ENCODE peak calls at places on chromosomes 4 and X, in seven cellular contexts. A, H, B, Z, R, P and O are unnamed samples.

GRCh38 chr4:159175165-159175988 is 72.5 kb downstream of the RAPGEF2 start:
- DNase-seq in P (peak), Z (no peak), R (peak), H (peak), B (peak), A (peak), O (peak)

GRCh38 chr4:165709973-165710526 is 163.0 kb upstream of the TLL1 start:
- DNase-seq in A (no peak), Z (no peak), H (no peak), P (no peak), R (no peak), B (peak), O (no peak)

GRCh38 chrX:10619311-10620015 is 922 bp downstream of the MID1 start:
- DNase-seq in R (peak), B (no peak), Z (no peak), P (peak), H (peak), A (peak), O (no peak)

GRCh38 chr4:1535926-1536578 is 129.8 kb upstream of the NKX1-1 start:
- DNase-seq in Z (no peak), A (no peak), B (no peak), H (no peak), P (no peak), R (no peak), O (no peak)

GRCh38 chr4:76011700-76012387 is 4.5 kb upstream of the CXCL9 start:
- DNase-seq in B (peak), P (peak), R (peak), A (no peak), Z (no peak), H (peak), O (no peak)

GRCh38 chr4:109815151-109816081 is at the start of gene GAR1:
- DNase-seq in P (peak), B (peak), H (peak), A (peak), Z (peak), R (peak), O (peak)

GRCh38 chr4:103719320-103720204 is at the start of gene TACR3:
- DNase-seq in R (peak), B (peak), A (no peak), H (no peak), Z (no peak), P (no peak), O (no peak)

GRCh38 chrX:15653961-15654360 is 10.6 kb downstream of the CLTRN start:
- DNase-seq in Z (no peak), A (no peak), R (no peak), B (no peak), H (no peak), P (no peak), O (no peak)

GRCh38 chr4:85514783-85515182 is 39.8 kb downstream of the ARHGAP24 start:
- DNase-seq in Z (no peak), B (no peak), R (no peak), H (no peak), P (no peak), A (no peak), O (no peak)

GRCh38 chr4:103443324-103443723 is 245.2 kb upstream of the CENPE start:
- DNase-seq in B (peak), H (no peak), P (no peak), R (no peak), A (no peak), Z (no peak), O (no peak)

GRCh38 chrX:46488712-46489111 is 56.5 kb downstream of the ZNF674 start:
- DNase-seq in A (no peak), P (no peak), Z (no peak), B (no peak), H (no peak), R (no peak), O (no peak)

GRCh38 chrX:147850875-147851274 is 60.8 kb upstream of the FMR1 start:
- DNase-seq in B (no peak), A (no peak), Z (no peak), P (no peak), R (no peak), H (no peak), O (no peak)

GRCh38 chr4:48970471-48970921 is 15.6 kb upstream of the CWH43 start:
- DNase-seq in A (no peak), H (no peak), Z (no peak), P (no peak), B (peak), R (no peak), O (peak)

GRCh38 chrX:2447484-2447883 is 53.3 kb downstream of the DHRSX start:
- DNase-seq in A (no peak), Z (no peak), P (no peak), B (no peak), H (no peak), R (no peak), O (no peak)

GRCh38 chrX:44785652-44786051 is 58.2 kb upstream of the DUSP21 start:
- DNase-seq in A (no peak), P (no peak), H (peak), R (no peak), B (peak), Z (no peak), O (no peak)

GRCh38 chr4:86050516-86050915 is 309.3 kb downstream of the MAPK10 start:
- DNase-seq in P (no peak), B (peak), A (no peak), H (no peak), R (no peak), Z (no peak), O (no peak)

GRCh38 chrX:131762802-131763234 is 218.9 kb downstream of the OR13H1 start:
- DNase-seq in H (no peak), A (peak), P (peak), Z (no peak), R (no peak), B (no peak), O (no peak)

GRCh38 chr4:13537011-13537831 is 7.1 kb downstream of the NKX3-2 start:
- DNase-seq in R (no peak), P (no peak), B (no peak), Z (no peak), A (no peak), H (no peak), O (no peak)

GRCh38 chr4:186942745-186943606 is 219.3 kb upstream of the FAT1 start:
- DNase-seq in B (no peak), Z (no peak), R (peak), P (no peak), H (peak), A (peak), O (no peak)

GRCh38 chr4:146654648-146654975 is 15.9 kb downstream of the POU4F2 start:
- DNase-seq in B (no peak), Z (no peak), H (no peak), P (no peak), R (no peak), A (no peak), O (no peak)
- H3K4me3 ChIP-seq in B (no peak), Z (peak), H (peak), P (no peak), R (peak), A (peak), O (no peak)

GRCh38 chr4:26346203-26346620 is 25.4 kb downstream of the RBPJ start:
- DNase-seq in B (no peak), P (peak), R (peak), H (peak), A (no peak), Z (no peak), O (no peak)
- H3K4me3 ChIP-seq in B (no peak), P (no peak), R (peak), H (peak), A (no peak), Z (no peak), O (no peak)

GRCh38 chrX:17654116-17654515 is 83.2 kb upstream of the SCML1 start:
- DNase-seq in B (no peak), Z (no peak), P (peak), A (no peak), R (peak), H (no peak), O (no peak)

GRCh38 chrX:17656035-17656418 is 81.3 kb upstream of the SCML1 start:
- DNase-seq in R (peak), B (peak), P (no peak), A (no peak), Z (no peak), H (no peak), O (no peak)

GRCh38 chrX:17656556-17656955 is 80.7 kb upstream of the SCML1 start:
- DNase-seq in H (no peak), Z (no peak), R (no peak), B (no peak), A (no peak), P (no peak), O (no peak)

GRCh38 chrX:17655232-17656034 is 81.9 kb upstream of the SCML1 start:
- DNase-seq in H (no peak), P (no peak), B (peak), Z (no peak), A (no peak), R (peak), O (no peak)
- H3K4me3 ChIP-seq in H (no peak), P (no peak), B (peak), Z (peak), A (no peak), R (peak), O (no peak)

GRCh38 chr4:184669251-184669650 is 19.7 kb downstream of the PRIMPOL start:
- DNase-seq in Z (no peak), R (no peak), H (no peak), A (no peak), B (no peak), P (no peak), O (no peak)
- H3K4me3 ChIP-seq in Z (no peak), R (no peak), H (no peak), A (no peak), B (no peak), P (no peak), O (no peak)